ENCODE peak calls at places on chromosomes 4 and X, in eight cellular contexts. Y is kidney tubule cell; E is T-helper 22 cell; G is uterus; T is B cell; N is nucleus accumbens; U is ACHN; L is activated CD4-positive, alpha-beta T cell treated with anti-CD3 and anti-CD28 coated beads for 24 hours. M is an unnamed sample.

GRCh38 chrX:8815460-8816065 is 14.4 kb upstream of the FAM9A start:
- DNase-seq in Y (peak; percentile 54), E (no peak), G (no peak), T (peak; percentile 40), N (no peak), U (peak; percentile 50), L (peak; percentile 34), M (no peak)

GRCh38 chr4:151144329-151145072 is 45.1 kb downstream of the RPS3A start:
- DNase-seq in Y (no peak), E (no peak), G (no peak), T (no peak), N (no peak), U (no peak), L (no peak), M (no peak)

GRCh38 chrX:148371251-148371650 is 129.2 kb upstream of the AFF2 start:
- DNase-seq in Y (peak; percentile 86), E (no peak), G (no peak), T (no peak), N (no peak), U (no peak), L (no peak), M (no peak)

GRCh38 chrX:31459361-31459760 is 387.5 kb upstream of the FTHL17 start:
- DNase-seq in Y (no peak), E (no peak), G (no peak), T (no peak), N (no peak), U (no peak), L (no peak), M (no peak)

GRCh38 chr4:98688416-98689290 is 30.2 kb upstream of the TSPAN5 start:
- DNase-seq in Y (peak; percentile 59), E (peak; percentile 4), G (no peak), T (no peak), N (no peak), U (peak; percentile 3), L (no peak), M (no peak)

GRCh38 chrX:65406532-65406931 is 128.1 kb downstream of the LAS1L start:
- DNase-seq in Y (no peak), E (no peak), G (no peak), T (peak; percentile 56), N (no peak), U (no peak), L (no peak), M (no peak)

GRCh38 chr4:80989921-80990544 is 40.5 kb upstream of the BMP3 start:
- DNase-seq in Y (peak; percentile 65), E (no peak), G (no peak), T (peak; percentile 8), N (no peak), U (peak; percentile 64), L (peak; percentile 17), M (no peak)

GRCh38 chr4:26719954-26720552 is 136.2 kb downstream of the TBC1D19 start:
- DNase-seq in Y (peak; percentile 41), E (no peak), G (no peak), T (no peak), N (no peak), U (peak; percentile 52), L (no peak), M (no peak)

GRCh38 chr4:78057600-78058560 is 757 bp downstream of the FRAS1 start:
- DNase-seq in Y (peak; percentile 70), E (no peak), G (peak; percentile 30), T (peak; percentile 41), N (no peak), U (peak; percentile 34), L (no peak), M (peak; percentile 25)

GRCh38 chr4:108417923-108418322 is 202.5 kb upstream of the RPL34 start:
- DNase-seq in Y (no peak), E (no peak), G (no peak), T (no peak), N (no peak), U (no peak), L (no peak), M (no peak)

GRCh38 chr4:25865586-25865985 is 2.8 kb upstream of the SEL1L3 start:
- DNase-seq in Y (peak; percentile 98), E (no peak), G (no peak), T (no peak), N (no peak), U (peak; percentile 69), L (no peak), M (no peak)

GRCh38 chr4:138864961-138865720 is 150.4 kb upstream of the NOCT start:
- DNase-seq in Y (peak; percentile 35), E (no peak), G (no peak), T (no peak), N (no peak), U (no peak), L (no peak), M (no peak)

GRCh38 chrX:9888953-9889470 is 78.1 kb upstream of the CLDN34 start:
- DNase-seq in Y (no peak), E (no peak), G (no peak), T (no peak), N (no peak), U (no peak), L (no peak), M (no peak)

GRCh38 chrX:45669715-45670360 is 469.2 kb upstream of the DIPK2B start:
- DNase-seq in Y (no peak), E (no peak), G (no peak), T (no peak), N (no peak), U (no peak), L (no peak), M (no peak)

GRCh38 chr4:89245459-89245858 is 62.1 kb downstream of the GPRIN3 start:
- DNase-seq in Y (no peak), E (no peak), G (no peak), T (no peak), N (no peak), U (no peak), L (no peak), M (no peak)

GRCh38 chrX:150508461-150509367 is 59.7 kb upstream of the MTM1 start:
- DNase-seq in Y (no peak), E (no peak), G (peak; percentile 58), T (no peak), N (peak; percentile 22), U (no peak), L (no peak), M (peak; percentile 2)

GRCh38 chr4:15515106-15515505 is 45.4 kb downstream of the CC2D2A start:
- DNase-seq in Y (no peak), E (no peak), G (no peak), T (no peak), N (no peak), U (no peak), L (no peak), M (no peak)

GRCh38 chr4:140312101-140312500 is 61.3 kb upstream of the SCOC start:
- DNase-seq in Y (no peak), E (no peak), G (no peak), T (no peak), N (no peak), U (no peak), L (no peak), M (no peak)

GRCh38 chrX:20529301-20529700 is 262.6 kb upstream of the RPS6KA3 start:
- DNase-seq in Y (no peak), E (no peak), G (no peak), T (no peak), N (no peak), U (no peak), L (no peak), M (no peak)